ENCODE peak calls at places on chromosomes 11 and 22, in six cellular contexts. H, Y, X, N, C and F are unnamed samples.
A peak's percentile ranks its signal among the peaks of the same experiment; 100 is the strongest.

GRCh38 chr11:23995891-23996290 is 501.0 kb upstream of the LUZP2 start:
- DNase-seq in H (no peak), Y (peak; percentile 76), X (no peak), N (no peak), C (no peak), F (no peak)

GRCh38 chr11:74226907-74227306 is 55.8 kb downstream of the PPME1 start:
- DNase-seq in H (no peak), Y (no peak), X (no peak), N (no peak), C (no peak), F (no peak)

GRCh38 chr22:23862103-23862502 is 4.4 kb downstream of the SLC2A11 start:
- DNase-seq in H (peak; percentile 55), Y (peak; percentile 51), X (no peak), N (peak; percentile 68), C (peak; percentile 61), F (peak; percentile 86)

GRCh38 chr11:126544311-126545056 is 189.0 kb downstream of the ST3GAL4 start:
- DNase-seq in H (peak; percentile 56), Y (peak; percentile 8), X (peak; percentile 79), N (peak; percentile 94), C (peak; percentile 59), F (no peak)

GRCh38 chr11:68213135-68213515 is at the start of gene KMT5B:
- DNase-seq in H (peak; percentile 83), Y (peak; percentile 71), X (peak; percentile 64), N (no peak), C (no peak), F (peak; percentile 89)

GRCh38 chr22:25068701-25069100 is 116.2 kb downstream of the KIAA1671 start:
- DNase-seq in H (no peak), Y (no peak), X (no peak), N (no peak), C (no peak), F (no peak)

GRCh38 chr11:82775736-82776346 is 42.2 kb upstream of the FAM181B start:
- DNase-seq in H (peak; percentile 83), Y (peak; percentile 38), X (no peak), N (peak; percentile 59), C (peak; percentile 62), F (peak; percentile 88)

GRCh38 chr22:17746916-17747315 is 27.4 kb downstream of the BID start:
- DNase-seq in H (no peak), Y (no peak), X (no peak), N (no peak), C (no peak), F (no peak)

GRCh38 chr11:118916842-118917388 is 8.8 kb downstream of the BCL9L start:
- DNase-seq in H (no peak), Y (peak; percentile 82), X (no peak), N (peak; percentile 79), C (peak; percentile 89), F (no peak)

GRCh38 chr22:20899827-20900423 is 17.3 kb upstream of the CRKL start:
- DNase-seq in H (no peak), Y (no peak), X (no peak), N (no peak), C (no peak), F (no peak)

GRCh38 chr22:40021401-40022000 is 26.7 kb downstream of the FAM83F start:
- DNase-seq in H (no peak), Y (no peak), X (no peak), N (no peak), C (no peak), F (no peak)

GRCh38 chr11:47375020-47375419 is 3.3 kb downstream of the SPI1 start:
- DNase-seq in H (no peak), Y (no peak), X (no peak), N (no peak), C (no peak), F (no peak)

GRCh38 chr11:130312046-130312445 is 2.7 kb downstream of the ZBTB44 start:
- DNase-seq in H (no peak), Y (no peak), X (no peak), N (no peak), C (no peak), F (no peak)

GRCh38 chr11:62502030-62502730 is 44.4 kb downstream of the AHNAK start:
- DNase-seq in H (no peak), Y (no peak), X (no peak), N (no peak), C (no peak), F (no peak)

GRCh38 chr11:126488591-126489370 is 133.3 kb downstream of the ST3GAL4 start:
- DNase-seq in H (no peak), Y (no peak), X (no peak), N (no peak), C (no peak), F (no peak)

GRCh38 chr11:96134622-96135021 is 208.4 kb downstream of the MAML2 start:
- DNase-seq in H (no peak), Y (peak; percentile 42), X (no peak), N (no peak), C (peak; percentile 45), F (no peak)

GRCh38 chr22:25624486-25624885 is 60.0 kb downstream of the GRK3 start:
- DNase-seq in H (no peak), Y (no peak), X (no peak), N (no peak), C (no peak), F (no peak)

GRCh38 chr22:17213976-17214375 is 5.3 kb downstream of the ADA2 start:
- DNase-seq in H (peak; percentile 72), Y (peak; percentile 39), X (no peak), N (peak; percentile 34), C (peak; percentile 57), F (peak; percentile 69)

DNA sequence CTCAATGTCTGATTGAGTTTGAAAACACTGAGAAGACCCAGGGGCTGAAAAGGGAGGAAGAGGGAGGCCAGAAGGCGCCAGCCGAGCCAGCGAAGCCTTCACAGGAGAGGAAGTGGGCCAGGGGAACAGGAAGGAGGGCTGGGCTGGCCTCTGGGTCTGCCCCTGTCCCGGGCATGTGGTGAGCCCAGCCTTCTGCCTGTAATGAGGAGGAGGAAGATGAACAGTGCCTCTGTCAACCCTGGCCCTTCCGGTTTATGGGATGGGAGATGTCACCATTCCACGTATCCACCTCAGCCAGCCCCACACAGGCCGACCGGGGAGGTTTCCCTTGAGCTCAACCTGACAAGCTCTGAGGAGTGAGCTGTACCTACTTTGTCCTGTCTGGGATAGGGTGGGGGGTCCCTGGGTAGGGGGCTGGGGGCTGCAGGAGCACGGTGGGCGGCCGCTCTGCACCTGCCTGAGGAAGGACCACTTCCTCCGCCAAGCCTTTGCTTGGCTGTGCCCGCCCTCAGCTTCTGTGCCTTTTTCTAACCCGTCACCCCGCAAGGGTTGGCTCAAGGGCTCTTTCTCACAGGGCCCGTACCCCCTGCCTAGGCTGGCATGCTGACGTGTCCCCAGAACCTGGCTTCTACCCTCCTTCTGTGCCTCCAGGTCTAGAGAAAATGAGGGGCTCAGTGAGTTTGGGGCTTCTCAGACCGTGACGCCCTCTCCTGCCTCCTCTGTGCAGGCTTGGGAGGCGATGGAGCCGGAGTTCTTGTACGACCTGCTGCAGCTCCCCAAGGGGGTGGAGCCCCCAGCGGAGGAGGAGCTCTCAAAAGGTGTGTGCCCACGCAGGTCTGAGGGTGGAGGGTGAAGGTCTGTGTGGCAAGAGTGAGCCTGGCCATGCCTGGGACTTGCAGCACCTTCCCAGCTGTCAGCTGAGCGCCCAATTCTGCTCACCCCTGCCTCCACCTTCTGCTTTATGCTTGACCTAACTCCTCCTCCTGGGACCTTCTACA is 2.2 kb downstream of the PARVG start:
- DNase-seq in H (no peak), Y (no peak), X (no peak), N (no peak), C (no peak), F (no peak)
- H3K27me3 ChIP-seq in H (no peaks in the 10 kb centered on the region), Y (peaks cover 8% of the 10 kb centered on the region), X (peaks cover 2% of the 10 kb centered on the region), N (no peaks in the 10 kb centered on the region), C (peaks cover 14% of the 10 kb centered on the region), F (no peaks in the 10 kb centered on the region)

GRCh38 chr11:73185680-73186293 is 32.3 kb upstream of the P2RY2 start:
- DNase-seq in H (no peak), Y (peak; percentile 18), X (no peak), N (no peak), C (peak; percentile 97), F (no peak)

GRCh38 chr11:73186294-73186850 is 31.7 kb upstream of the P2RY2 start:
- DNase-seq in H (no peak), Y (no peak), X (no peak), N (no peak), C (peak; percentile 70), F (no peak)

GRCh38 chr11:73186886-73187285 is 31.2 kb upstream of the P2RY2 start:
- DNase-seq in H (no peak), Y (no peak), X (no peak), N (no peak), C (no peak), F (no peak)

GRCh38 chr11:73182824-73183321 is 35.2 kb upstream of the P2RY2 start:
- DNase-seq in H (no peak), Y (no peak), X (no peak), N (no peak), C (no peak), F (no peak)

GRCh38 chr11:73184953-73185671 is 33.0 kb upstream of the P2RY2 start:
- DNase-seq in H (peak; percentile 84), Y (peak; percentile 39), X (peak; percentile 41), N (peak; percentile 68), C (peak; percentile 88), F (peak; percentile 86)
- H3K4me2 ChIP-seq in H (no peak overlapping the region), Y (no peak overlapping the region), X (no peak overlapping the region), N (no peak overlapping the region), C (peak overlapping the region; percentile 67), F (peak overlapping the region; percentile 53)

GRCh38 chr11:64144587-64145295 is 21.2 kb downstream of the MACROD1 start:
- DNase-seq in H (no peak), Y (no peak), X (no peak), N (no peak), C (no peak), F (no peak)
- H3K27me3 ChIP-seq in H (peaks cover 3% of the 10 kb centered on the region), Y (no peaks in the 10 kb centered on the region), X (no peaks in the 10 kb centered on the region), N (no peaks in the 10 kb centered on the region), C (no peaks in the 10 kb centered on the region), F (no peaks in the 10 kb centered on the region)

GRCh38 chr11:132037961-132038360 is 667.5 kb downstream of the NTM start:
- DNase-seq in H (no peak), Y (no peak), X (no peak), N (no peak), C (no peak), F (no peak)

GRCh38 chr11:132035736-132036135 is 665.3 kb downstream of the NTM start:
- DNase-seq in H (no peak), Y (no peak), X (no peak), N (no peak), C (no peak), F (no peak)

GRCh38 chr11:132035228-132035627 is 664.8 kb downstream of the NTM start:
- DNase-seq in H (no peak), Y (no peak), X (no peak), N (no peak), C (no peak), F (no peak)

GRCh38 chr11:132037467-132037862 is 667.0 kb downstream of the NTM start:
- DNase-seq in H (no peak), Y (no peak), X (no peak), N (no peak), C (no peak), F (no peak)

DNA sequence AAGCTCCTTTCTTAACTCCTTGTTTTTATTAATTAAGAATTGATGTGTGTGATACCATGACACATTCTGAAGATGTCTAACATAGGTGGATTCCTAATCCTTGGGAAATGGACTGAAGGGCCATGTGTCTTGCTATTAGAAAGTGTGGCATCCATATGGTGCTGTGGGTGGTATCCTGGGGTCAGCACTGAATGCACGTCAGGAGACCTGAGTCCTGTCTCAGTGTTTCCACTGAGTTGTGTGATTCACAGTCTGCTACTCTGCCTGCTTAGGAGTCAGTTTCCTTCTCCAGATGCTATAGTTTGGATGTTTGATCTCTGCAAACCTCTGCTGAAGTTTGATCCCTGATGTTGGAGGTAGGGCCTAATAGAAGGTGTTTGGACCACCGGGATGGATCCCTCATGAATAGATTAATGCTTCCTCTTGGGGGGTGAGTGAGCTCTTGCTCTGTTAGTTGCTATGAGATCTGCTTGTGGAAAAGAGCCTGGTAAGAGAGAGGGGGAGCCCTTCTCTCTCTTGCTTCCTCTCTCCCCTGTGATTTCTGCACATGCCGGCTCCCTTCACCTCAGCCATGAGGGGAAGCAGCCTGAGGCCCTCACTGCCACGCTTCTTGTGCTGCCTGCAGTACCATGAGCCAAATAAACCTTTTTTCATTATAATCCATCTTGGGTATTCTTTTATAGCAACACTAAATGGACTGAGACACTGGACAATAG is 666.5 kb downstream of the NTM start:
- DNase-seq in H (no peak), Y (no peak), X (no peak), N (no peak), C (no peak), F (no peak)
- H3K4me2 ChIP-seq in H (no peak overlapping the region), Y (no peak overlapping the region), X (no peak overlapping the region), N (no peak overlapping the region), C (no peak overlapping the region), F (no peak overlapping the region)